ENCODE peak calls at places on chromosomes 13 and 19, in seven cellular contexts. W is brain microvascular endothelial cell, B is left lung, E is AG04450, U is A549, Q is neural crest cell, F is B cell. M is an unnamed sample.

GRCh38 chr13:101919541-101920306 is 467.2 kb downstream of the ITGBL1 start:
- DNase-seq in E (no peak), W (peak; percentile 40), U (no peak), Q (peak; percentile 57), F (no peak), B (no peak), M (no peak)

GRCh38 chr19:36058481-36059179 is 3.9 kb downstream of the WDR62 start:
- DNase-seq in F (no peak), B (no peak), E (no peak), U (no peak), W (no peak), Q (no peak), M (no peak)

GRCh38 chr19:51808333-51808986 is 13.5 kb downstream of the FPR3 start:
- DNase-seq in W (no peak), U (peak; percentile 25), F (no peak), Q (no peak), B (no peak), E (no peak), M (no peak)

GRCh38 chr13:19158006-19158405 is 23.6 kb downstream of the TUBA3C start:
- DNase-seq in E (no peak), U (no peak), B (no peak), W (no peak), F (no peak), Q (no peak), M (no peak)

GRCh38 chr13:74158028-74158427 is 23.8 kb upstream of the KLF12 start:
- DNase-seq in E (peak; percentile 11), Q (no peak), W (no peak), B (peak; percentile 68), U (no peak), F (no peak), M (no peak)

GRCh38 chr19:10882108-10882457 is 10.7 kb downstream of the CARM1 start:
- DNase-seq in B (no peak), U (no peak), F (no peak), W (no peak), Q (no peak), E (no peak), M (no peak)

GRCh38 chr19:8310342-8311055 is 2.3 kb upstream of the CD320 start:
- DNase-seq in U (no peak), W (no peak), B (peak; percentile 18), E (no peak), Q (no peak), F (no peak), M (no peak)

GRCh38 chr19:29662604-29663404 is 2.5 kb upstream of the PLEKHF1 start:
- DNase-seq in W (peak; percentile 86), B (peak; percentile 60), Q (no peak), E (peak; percentile 85), U (peak; percentile 33), F (no peak), M (no peak)

GRCh38 chr19:4502282-4503223 is 15.7 kb downstream of the PLIN4 start:
- DNase-seq in U (no peak), Q (no peak), W (no peak), B (no peak), E (no peak), F (no peak), M (no peak)

GRCh38 chr19:618674-619285 is 14.6 kb downstream of the POLRMT start:
- DNase-seq in F (no peak), U (no peak), Q (no peak), W (no peak), B (no peak), E (no peak), M (no peak)

GRCh38 chr19:39568604-39569003 is 28.6 kb upstream of the EID2 start:
- DNase-seq in Q (no peak), E (no peak), F (no peak), U (peak; percentile 37), W (peak; percentile 24), B (no peak), M (no peak)

GRCh38 chr13:108911807-108912206 is 282.4 kb downstream of the MYO16 start:
- DNase-seq in W (no peak), B (no peak), Q (no peak), U (no peak), F (no peak), E (no peak), M (no peak)

GRCh38 chr13:45826741-45827140 is 24.8 kb downstream of the SIAH3 start:
- DNase-seq in B (no peak), Q (no peak), E (no peak), F (no peak), W (no peak), U (no peak), M (no peak)

GRCh38 chr13:24512208-24513068 is at the start of gene PARP4:
- DNase-seq in W (peak; percentile 72), U (peak; percentile 81), E (peak; percentile 39), F (peak; percentile 77), B (peak; percentile 97), Q (peak; percentile 53), M (peak; percentile 65)

GRCh38 chr19:2035590-2035991 is 15.5 kb downstream of the MKNK2 start:
- DNase-seq in E (no peak), U (no peak), F (no peak), W (no peak), B (peak; percentile 73), Q (no peak), M (no peak)

GRCh38 chr19:56725829-56726424 is 54.4 kb upstream of the ZNF835 start:
- DNase-seq in E (no peak), B (no peak), F (no peak), Q (no peak), U (peak; percentile 17), W (no peak), M (no peak)
- TF ChIP-seq CTCF in E (no peak), B (no peak), F (no peak), Q (no peak), U (no peak), W (peak; percentile 14), M (no peak)

GRCh38 chr13:33611016-33611805 is 206.7 kb upstream of the RFC3 start:
- DNase-seq in W (peak; percentile 53), E (peak; percentile 23), U (no peak), Q (peak; percentile 36), F (no peak), B (no peak), M (no peak)

GRCh38 chr13:33612641-33613638 is 205.0 kb upstream of the RFC3 start:
- DNase-seq in W (no peak), B (no peak), E (no peak), Q (no peak), F (no peak), U (no peak), M (no peak)

GRCh38 chr13:33615436-33615835 is 202.5 kb upstream of the RFC3 start:
- DNase-seq in F (no peak), Q (no peak), B (no peak), U (no peak), E (no peak), W (no peak), M (no peak)

GRCh38 chr13:33616130-33616529 is 201.8 kb upstream of the RFC3 start:
- DNase-seq in U (no peak), W (no peak), E (no peak), F (no peak), B (no peak), Q (no peak), M (no peak)

GRCh38 chr13:33617055-33617454 is 200.9 kb upstream of the RFC3 start:
- DNase-seq in B (no peak), F (no peak), E (no peak), W (no peak), U (no peak), Q (no peak), M (no peak)
- TF ChIP-seq CTCF in B (no peak), F (no peak), E (no peak), W (no peak), U (no peak), Q (no peak), M (no peak)

DNA sequence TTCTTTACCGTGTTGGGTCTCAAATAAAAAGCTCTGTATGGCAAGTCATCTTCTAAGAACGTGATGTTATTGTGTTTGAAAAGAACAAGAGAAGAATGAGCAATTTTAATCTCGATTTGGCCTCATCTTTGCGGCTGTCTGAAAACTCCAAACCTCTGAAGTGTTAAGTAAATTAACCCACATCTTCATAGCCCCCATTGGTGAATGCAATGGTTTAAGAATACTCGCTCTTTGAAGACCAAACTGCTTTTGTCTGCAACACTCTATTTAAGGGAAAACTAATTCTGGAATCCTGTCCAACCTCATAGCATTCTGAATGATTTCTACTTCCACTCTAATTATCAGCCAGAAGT is 56.9 kb upstream of the SCEL start:
- DNase-seq in Q (no peak), F (no peak), B (no peak), W (no peak), E (no peak), U (no peak), M (no peak)
- TF ChIP-seq CTCF in Q (peak; percentile 39), F (peak; percentile 46), B (no peak), W (no peak), E (no peak), U (no peak), M (peak; percentile 37)

GRCh38 chr13:71977028-71977427 is 110.0 kb upstream of the DACH1 start:
- DNase-seq in F (no peak), B (no peak), U (no peak), Q (no peak), E (no peak), W (no peak), M (no peak)

GRCh38 chr13:71979616-71980015 is 112.6 kb upstream of the DACH1 start:
- DNase-seq in B (no peak), Q (no peak), F (no peak), E (no peak), U (peak; percentile 1), W (peak; percentile 4), M (no peak)
- TF ChIP-seq CTCF in B (no peak), Q (peak; percentile 55), F (no peak), E (no peak), U (no peak), W (peak; percentile 46), M (no peak)

DNA sequence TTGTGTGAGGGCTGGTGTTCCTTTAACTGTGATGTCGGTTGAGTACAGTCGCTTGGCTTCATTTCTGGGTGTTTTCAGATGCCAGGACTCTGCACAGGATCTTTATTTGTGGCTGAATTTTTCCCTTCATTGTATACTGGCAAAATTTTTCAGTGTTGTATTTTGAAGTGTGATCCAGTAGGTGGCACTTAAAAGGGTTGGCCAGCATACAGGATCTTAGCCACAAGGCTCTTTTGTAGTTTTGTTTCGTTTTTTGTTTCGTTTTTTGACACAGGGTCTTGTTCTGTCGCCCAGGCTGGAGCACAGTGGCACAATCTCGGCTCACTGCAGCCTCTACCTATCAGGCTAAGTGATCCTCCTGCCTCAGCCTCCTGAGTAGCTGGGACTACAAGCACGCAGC is 8.7 kb downstream of the FCAR start:
- DNase-seq in B (no peak), F (peak; percentile 32), E (no peak), W (no peak), Q (no peak), U (peak; percentile 24), M (peak; percentile 21)
- TF ChIP-seq CTCF in B (no peak), F (no peak), E (no peak), W (no peak), Q (no peak), U (no peak), M (peak; percentile 50)